ENCODE peak calls at places on chromosomes 6 and 20, in five cellular contexts. N, Z, R, A and V are unnamed samples.

GRCh38 chr6:94736231-94736630 is 841.1 kb upstream of the MANEA start:
- DNase-seq in N (no peak), A (no peak), Z (no peak), R (no peak), V (no peak)

GRCh38 chr20:354298-354977 is 7.5 kb downstream of the NRSN2 start:
- DNase-seq in N (peak), Z (no peak), A (peak), R (peak), V (peak)

GRCh38 chr20:59567585-59568508 is 36.5 kb upstream of the PHACTR3 start:
- DNase-seq in N (no peak), A (no peak), Z (no peak), R (no peak), V (no peak)

GRCh38 chr6:2244261-2245102 is 923 bp downstream of the GMDS start:
- DNase-seq in N (no peak), A (no peak), Z (no peak), R (peak), V (no peak)

GRCh38 chr20:51481311-51481997 is 61.1 kb downstream of the NFATC2 start:
- DNase-seq in N (peak), Z (no peak), A (no peak), R (no peak), V (no peak)

GRCh38 chr20:18057106-18057993 is at the start of gene OVOL2:
- DNase-seq in N (peak), A (no peak), Z (no peak), R (no peak), V (no peak)

GRCh38 chr6:44056392-44057237 is 70.6 kb downstream of the MRPL14 start:
- DNase-seq in R (peak), A (peak), N (no peak), Z (peak), V (no peak)

GRCh38 chr20:44732327-44732726 is 13.3 kb upstream of the KCNK15 start:
- DNase-seq in R (no peak), N (no peak), Z (no peak), A (no peak), V (no peak)

GRCh38 chr20:44054849-44055248 is 132.1 kb downstream of the JPH2 start:
- DNase-seq in Z (no peak), R (no peak), A (no peak), N (no peak), V (no peak)

GRCh38 chr20:53175135-53175780 is 203.1 kb downstream of the TSHZ2 start:
- DNase-seq in A (no peak), R (no peak), Z (no peak), N (no peak), V (no peak)

GRCh38 chr6:30357678-30358339 is 12.9 kb downstream of the RPP21 start:
- DNase-seq in Z (peak), R (peak), A (peak), N (peak), V (peak)

GRCh38 chr20:3473944-3474343 is 3.1 kb downstream of the ATRN start:
- DNase-seq in A (no peak), Z (no peak), N (peak), R (no peak), V (no peak)

GRCh38 chr6:108107102-108107501 is 32.6 kb upstream of the OSTM1 start:
- DNase-seq in Z (no peak), R (no peak), N (no peak), A (no peak), V (no peak)

GRCh38 chr20:62117658-62118057 is 4.6 kb upstream of the LSM14B start:
- DNase-seq in A (no peak), R (no peak), Z (no peak), N (no peak), V (no peak)

GRCh38 chr6:4130357-4130987 is 4.9 kb downstream of the ECI2 start:
- DNase-seq in R (no peak), A (no peak), N (no peak), Z (no peak), V (no peak)

GRCh38 chr6:156934054-156934424 is 156.9 kb downstream of the ARID1B start:
- DNase-seq in A (no peak), R (no peak), Z (no peak), N (no peak), V (no peak)

GRCh38 chr20:24297928-24298327 is 171.5 kb upstream of the SYNDIG1 start:
- DNase-seq in A (no peak), Z (no peak), R (no peak), N (no peak), V (no peak)

GRCh38 chr6:28648035-28648877 is 122.6 kb downstream of the GPX5 start:
- DNase-seq in Z (peak), R (peak), A (peak), N (peak), V (no peak)

GRCh38 chr20:25285091-25285647 is 37.3 kb downstream of the PYGB start:
- DNase-seq in Z (no peak), R (no peak), N (no peak), A (no peak), V (no peak)

GRCh38 chr6:21398741-21399140 is 194.8 kb upstream of the SOX4 start:
- DNase-seq in A (no peak), Z (no peak), R (no peak), N (no peak), V (no peak)

GRCh38 chr6:12112540-12113189 is 100.6 kb downstream of the HIVEP1 start:
- DNase-seq in N (peak), Z (no peak), A (peak), R (peak), V (no peak)

GRCh38 chr6:3280091-3280490 is 21.3 kb downstream of the PSMG4 start:
- DNase-seq in N (no peak), A (no peak), R (no peak), Z (no peak), V (no peak)